ENCODE peak calls at places on chromosomes 4 and X, in four cellular contexts. One of them, this sample, is unnamed.

GRCh38 chr4:85763207-85763606 is 288.3 kb downstream of the ARHGAP24 start:
- DNase-seq in upper lobe of left lung: no peak
- DNase-seq in left cardiac atrium: no peak
- DNase-seq in hypothalamus: no peak
- DNase-seq in this sample: no peak

GRCh38 chr4:185916683-185917082 is 104.7 kb upstream of the SORBS2 start:
- DNase-seq in upper lobe of left lung: no peak
- DNase-seq in left cardiac atrium: no peak
- DNase-seq in hypothalamus: no peak
- DNase-seq in this sample: no peak

GRCh38 chr4:5592272-5592671 is 116.1 kb downstream of the EVC2 start:
- DNase-seq in upper lobe of left lung: no peak
- DNase-seq in left cardiac atrium: no peak
- DNase-seq in hypothalamus: no peak
- DNase-seq in this sample: no peak

GRCh38 chrX:18874560-18875255 is 109.2 kb downstream of the PHKA2 start:
- DNase-seq in upper lobe of left lung: no peak
- DNase-seq in left cardiac atrium: no peak
- DNase-seq in hypothalamus: no peak
- DNase-seq in this sample: no peak

GRCh38 chr4:133148690-133149363 is at the start of gene PCDH10:
- DNase-seq in upper lobe of left lung: peak; percentile 95
- DNase-seq in left cardiac atrium: peak; percentile 90
- DNase-seq in hypothalamus: peak; percentile 97
- DNase-seq in this sample: peak; percentile 83

GRCh38 chr4:164807611-164808010 is 53.7 kb downstream of the SMIM31 start:
- DNase-seq in upper lobe of left lung: no peak
- DNase-seq in left cardiac atrium: no peak
- DNase-seq in hypothalamus: no peak
- DNase-seq in this sample: no peak

GRCh38 chrX:57964975-57965374 is 54.7 kb upstream of the ZXDA start:
- DNase-seq in upper lobe of left lung: no peak
- DNase-seq in left cardiac atrium: no peak
- DNase-seq in hypothalamus: no peak
- DNase-seq in this sample: no peak

GRCh38 chr4:152606800-152607577 is 71.1 kb upstream of the FBXW7 start:
- DNase-seq in upper lobe of left lung: no peak
- DNase-seq in left cardiac atrium: no peak
- DNase-seq in hypothalamus: no peak
- DNase-seq in this sample: no peak

GRCh38 chr4:87843936-87844335 is 11.2 kb downstream of the MEPE start:
- DNase-seq in upper lobe of left lung: no peak
- DNase-seq in left cardiac atrium: no peak
- DNase-seq in hypothalamus: no peak
- DNase-seq in this sample: no peak

GRCh38 chrX:139204576-139204902 is 326.0 kb upstream of the F9 start:
- DNase-seq in upper lobe of left lung: no peak
- DNase-seq in left cardiac atrium: no peak
- DNase-seq in hypothalamus: no peak
- DNase-seq in this sample: no peak

GRCh38 chr4:133152330-133152791 is 3.3 kb downstream of the PCDH10 start:
- DNase-seq in upper lobe of left lung: no peak
- DNase-seq in left cardiac atrium: no peak
- DNase-seq in hypothalamus: peak; percentile 27
- DNase-seq in this sample: no peak

GRCh38 chr4:26441110-26441509 is 49.2 kb downstream of the CCKAR start:
- DNase-seq in upper lobe of left lung: no peak
- DNase-seq in left cardiac atrium: no peak
- DNase-seq in hypothalamus: no peak
- DNase-seq in this sample: no peak

GRCh38 chrX:53882331-53882730 is 161.9 kb downstream of the PHF8 start:
- DNase-seq in upper lobe of left lung: no peak
- DNase-seq in left cardiac atrium: no peak
- DNase-seq in hypothalamus: no peak
- DNase-seq in this sample: no peak

GRCh38 chr4:57103051-57103450 is 7.1 kb downstream of the IGFBP7 start:
- DNase-seq in upper lobe of left lung: no peak
- DNase-seq in left cardiac atrium: peak; percentile 43
- DNase-seq in hypothalamus: no peak
- DNase-seq in this sample: no peak

This sample was measured in mesothelial cell of epicardium.